ENCODE peak calls at places on chromosomes 4 and X, in five cellular contexts. F, A, C, B and O are unnamed samples.

GRCh38 chr4:69936566-69936965 is 5.7 kb downstream of the CSN1S1 start:
- DNase-seq in C (no peak), B (no peak), A (no peak), F (no peak), O (no peak)

GRCh38 chrX:155108427-155108826 is 37.1 kb downstream of the BRCC3 start:
- DNase-seq in C (no peak), F (no peak), B (no peak), A (no peak), O (no peak)

GRCh38 chrX:83916525-83916924 is 55.6 kb downstream of the CYLC1 start:
- DNase-seq in F (no peak), A (no peak), C (peak; percentile 6), B (no peak), O (no peak)

GRCh38 chr4:76194325-76194724 is 19.3 kb downstream of the SCARB2 start:
- DNase-seq in C (no peak), F (no peak), A (no peak), B (no peak), O (no peak)

GRCh38 chr4:38774181-38774580 is 8.6 kb downstream of the TLR10 start:
- DNase-seq in F (no peak), B (no peak), C (no peak), A (no peak), O (no peak)

GRCh38 chr4:1058198-1058996 is 47.0 kb downstream of the FGFRL1 start:
- DNase-seq in A (no peak), B (no peak), F (no peak), C (no peak), O (no peak)

GRCh38 chr4:52173470-52174055 is 122.5 kb downstream of the SPATA18 start:
- DNase-seq in F (no peak), A (no peak), B (no peak), C (no peak), O (no peak)

GRCh38 chr4:3307060-3307459 is 14.2 kb downstream of the RGS12 start:
- DNase-seq in A (no peak), C (no peak), B (no peak), F (no peak), O (no peak)

GRCh38 chr4:109548655-109549054 is 11.4 kb upstream of the MCUB start:
- DNase-seq in C (no peak), B (no peak), F (no peak), A (no peak), O (no peak)

GRCh38 chrX:28108186-28108945 is 127.1 kb upstream of the DCAF8L1 start:
- DNase-seq in F (no peak), B (no peak), A (no peak), C (no peak), O (no peak)

GRCh38 chr4:95867919-95868318 is 28.0 kb downstream of the PDHA2 start:
- DNase-seq in B (no peak), A (peak; percentile 28), C (no peak), F (no peak), O (no peak)

GRCh38 chrX:72048515-72049455 is 82.9 kb downstream of the RTL5 start:
- DNase-seq in F (no peak), B (no peak), C (no peak), A (no peak), O (no peak)

GRCh38 chr4:75672461-75673026 is 667 bp downstream of the G3BP2 start:
- DNase-seq in F (peak; percentile 36), A (peak; percentile 22), C (peak; percentile 63), B (peak; percentile 8), O (no peak)

GRCh38 chr4:125062079-125062478 is 252.7 kb upstream of the FAT4 start:
- DNase-seq in A (no peak), C (no peak), B (no peak), F (no peak), O (no peak)

GRCh38 chr4:140153419-140153743 is 603 bp downstream of the MAML3 start:
- DNase-seq in C (no peak), A (no peak), B (no peak), F (no peak), O (no peak)

GRCh38 chr4:97349468-97350186 is 793.6 kb downstream of the STPG2 start:
- DNase-seq in C (no peak), B (no peak), F (no peak), A (no peak), O (no peak)

GRCh38 chrX:13339607-13340006 is 19.8 kb upstream of the ATXN3L start:
- DNase-seq in C (no peak), B (no peak), F (no peak), A (no peak), O (no peak)
- TF ChIP-seq ZNF274 in C (no peak), B (no peak), F (no peak), A (no peak), O (no peak)

GRCh38 chrX:54171091-54171490 is 12.0 kb downstream of the FAM120C start:
- DNase-seq in F (no peak), B (no peak), A (no peak), C (no peak), O (no peak)

GRCh38 chrX:54171527-54171926 is 11.5 kb downstream of the FAM120C start:
- DNase-seq in C (no peak), A (no peak), B (no peak), F (no peak), O (no peak)

GRCh38 chrX:54173791-54174190 is 9.3 kb downstream of the FAM120C start:
- DNase-seq in B (no peak), F (no peak), C (no peak), A (no peak), O (no peak)

GRCh38 chrX:54166915-54167314 is 16.1 kb downstream of the FAM120C start:
- DNase-seq in F (no peak), A (no peak), B (no peak), C (no peak), O (no peak)

DNA sequence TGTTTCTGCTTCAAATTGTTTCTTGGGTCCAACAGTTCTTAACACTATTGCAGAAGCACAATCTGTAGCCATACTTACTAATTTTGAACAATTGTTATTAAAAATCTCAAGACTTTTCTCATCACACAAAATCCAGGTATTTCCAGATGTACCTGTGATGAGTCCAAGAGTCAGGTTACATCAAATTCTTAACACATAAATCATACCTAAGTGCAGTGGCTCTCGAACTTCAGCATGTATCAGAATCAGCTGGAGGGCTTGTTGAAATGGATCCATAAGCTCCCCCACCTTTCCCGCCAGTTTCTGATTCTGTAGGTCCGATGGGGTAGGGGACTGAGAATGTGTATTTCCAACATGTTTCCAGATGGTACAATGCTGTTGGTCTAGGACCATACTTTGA is 10.6 kb downstream of the FAM120C start:
- DNase-seq in B (no peak), C (no peak), A (no peak), F (no peak), O (no peak)
- TF ChIP-seq ATF3 in B (no peak), C (no peak), A (no peak), F (no peak), O (no peak)

GRCh38 chrX:41001327-41001726 is 83.9 kb upstream of the USP9X start:
- DNase-seq in B (no peak), C (no peak), F (peak; percentile 71), A (no peak), O (no peak)

GRCh38 chrX:41003501-41004286 is 81.6 kb upstream of the USP9X start:
- DNase-seq in B (no peak), A (no peak), C (no peak), F (no peak), O (no peak)

GRCh38 chrX:41005445-41005992 is 79.7 kb upstream of the USP9X start:
- DNase-seq in A (no peak), C (no peak), B (no peak), F (no peak), O (no peak)

GRCh38 chrX:40998123-40998522 is 87.1 kb upstream of the USP9X start:
- DNase-seq in C (no peak), F (no peak), A (no peak), B (no peak), O (no peak)

GRCh38 chrX:41002021-41002420 is 83.2 kb upstream of the USP9X start:
- DNase-seq in A (no peak), F (peak; percentile 64), B (no peak), C (no peak), O (no peak)
- TF ChIP-seq JUND in A (no peak), F (no peak), B (no peak), C (no peak), O (no peak)

DNA sequence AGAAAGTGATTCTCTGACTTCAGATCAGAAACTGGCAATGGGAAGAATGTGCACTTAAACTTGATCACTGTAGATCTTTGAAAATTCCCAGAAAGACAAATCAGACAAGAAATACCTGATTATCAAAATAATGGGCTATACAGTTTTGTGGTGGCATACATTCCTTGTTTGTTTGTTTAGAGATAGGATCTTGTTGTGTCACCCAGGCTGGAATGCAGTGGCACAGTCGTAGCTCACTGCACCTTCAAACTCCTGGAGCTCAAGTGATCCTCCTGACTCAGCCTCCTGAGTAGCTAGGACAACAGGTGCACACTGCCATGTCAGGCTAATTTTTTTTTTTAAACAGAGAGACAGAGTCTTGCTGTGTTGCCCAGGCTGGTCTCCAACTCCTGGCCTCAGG is 81.0 kb upstream of the SPRY1 start:
- DNase-seq in A (no peak), B (no peak), C (no peak), F (no peak), O (no peak)
- TF ChIP-seq ZNF274 in A (no peak), B (no peak), C (no peak), F (no peak), O (no peak)